ENCODE peak calls at places on chromosomes 6 and 20, in seven cellular contexts. One of them, this sample, is unnamed.

GRCh38 chr20:35564905-35565304 is 23.0 kb downstream of the ERGIC3 start:
- DNase-seq in GM23338: no peak
- DNase-seq in PC-9: no peak
- DNase-seq in hepatocyte: no peak
- DNase-seq in PC-3: no peak
- DNase-seq in HCT116: no peak
- DNase-seq in OCI-LY7: no peak
- DNase-seq in this sample: no peak

GRCh38 chr6:7758456-7758855 is 32.6 kb downstream of the BMP6 start:
- DNase-seq in OCI-LY7: no peak
- DNase-seq in GM23338: no peak
- DNase-seq in hepatocyte: no peak
- DNase-seq in HCT116: peak; percentile 7
- DNase-seq in PC-9: peak; percentile 74
- DNase-seq in PC-3: peak; percentile 91
- DNase-seq in this sample: peak; percentile 95

GRCh38 chr6:90169328-90169886 is 127.2 kb downstream of the BACH2 start:
- DNase-seq in GM23338: no peak
- DNase-seq in PC-3: no peak
- DNase-seq in PC-9: no peak
- DNase-seq in OCI-LY7: peak; percentile 23
- DNase-seq in hepatocyte: no peak
- DNase-seq in HCT116: no peak
- DNase-seq in this sample: peak; percentile 6

GRCh38 chr20:62583424-62583920 is 58.8 kb upstream of the SLCO4A1 start:
- DNase-seq in HCT116: no peak
- DNase-seq in OCI-LY7: no peak
- DNase-seq in PC-3: peak; percentile 19
- DNase-seq in GM23338: peak; percentile 52
- DNase-seq in PC-9: no peak
- DNase-seq in hepatocyte: peak; percentile 33
- DNase-seq in this sample: peak; percentile 42

GRCh38 chr6:157287247-157287850 is 36.0 kb downstream of the TMEM242 start:
- DNase-seq in OCI-LY7: no peak
- DNase-seq in PC-9: no peak
- DNase-seq in hepatocyte: no peak
- DNase-seq in HCT116: no peak
- DNase-seq in PC-3: no peak
- DNase-seq in GM23338: no peak
- DNase-seq in this sample: no peak

GRCh38 chr6:139372326-139373153 is 1.9 kb downstream of the CITED2 start:
- DNase-seq in hepatocyte: no peak
- DNase-seq in GM23338: no peak
- DNase-seq in OCI-LY7: no peak
- DNase-seq in PC-3: peak; percentile 10
- DNase-seq in PC-9: no peak
- DNase-seq in HCT116: no peak
- DNase-seq in this sample: peak; percentile 36

GRCh38 chr20:10427060-10427692 is 6.8 kb downstream of the MKKS start:
- DNase-seq in GM23338: peak; percentile 74
- DNase-seq in PC-3: peak; percentile 67
- DNase-seq in PC-9: peak; percentile 56
- DNase-seq in OCI-LY7: peak; percentile 52
- DNase-seq in hepatocyte: peak; percentile 76
- DNase-seq in HCT116: no peak
- DNase-seq in this sample: peak; percentile 86

GRCh38 chr20:12835999-12836398 is 172.8 kb upstream of the SPTLC3 start:
- DNase-seq in GM23338: no peak
- DNase-seq in HCT116: no peak
- DNase-seq in OCI-LY7: no peak
- DNase-seq in PC-9: no peak
- DNase-seq in PC-3: no peak
- DNase-seq in hepatocyte: peak; percentile 29
- DNase-seq in this sample: no peak

GRCh38 chr6:142380626-142381025 is 78.8 kb downstream of the ADGRG6 start:
- DNase-seq in hepatocyte: no peak
- DNase-seq in OCI-LY7: no peak
- DNase-seq in PC-9: no peak
- DNase-seq in PC-3: no peak
- DNase-seq in HCT116: no peak
- DNase-seq in GM23338: no peak
- DNase-seq in this sample: no peak

GRCh38 chr6:4314201-4314707 is 178.9 kb upstream of the ECI2 start:
- DNase-seq in hepatocyte: no peak
- DNase-seq in HCT116: no peak
- DNase-seq in PC-3: no peak
- DNase-seq in OCI-LY7: no peak
- DNase-seq in PC-9: no peak
- DNase-seq in GM23338: no peak
- DNase-seq in this sample: no peak

GRCh38 chr20:29409833-29410804 is 1847.3 kb upstream of the DEFB115 start:
- DNase-seq in HCT116: no peak
- DNase-seq in GM23338: no peak
- DNase-seq in hepatocyte: no peak
- DNase-seq in PC-3: no peak
- DNase-seq in PC-9: no peak
- DNase-seq in OCI-LY7: no peak
- DNase-seq in this sample: no peak

GRCh38 chr6:168118935-168119334 is 39.9 kb upstream of the FRMD1 start:
- DNase-seq in hepatocyte: no peak
- DNase-seq in GM23338: no peak
- DNase-seq in OCI-LY7: no peak
- DNase-seq in HCT116: no peak
- DNase-seq in PC-3: no peak
- DNase-seq in PC-9: no peak
- DNase-seq in this sample: no peak

GRCh38 chr6:16498957-16499356 is 260.6 kb downstream of the GMPR start:
- DNase-seq in HCT116: no peak
- DNase-seq in GM23338: no peak
- DNase-seq in PC-3: no peak
- DNase-seq in PC-9: no peak
- DNase-seq in hepatocyte: no peak
- DNase-seq in OCI-LY7: no peak
- DNase-seq in this sample: no peak

GRCh38 chr6:90860822-90861601 is 274.1 kb upstream of the MAP3K7 start:
- DNase-seq in PC-9: no peak
- DNase-seq in GM23338: no peak
- DNase-seq in PC-3: peak; percentile 10
- DNase-seq in HCT116: no peak
- DNase-seq in hepatocyte: no peak
- DNase-seq in OCI-LY7: peak; percentile 33
- DNase-seq in this sample: peak; percentile 18

GRCh38 chr6:17972978-17973622 is 14.3 kb downstream of the KIF13A start:
- DNase-seq in PC-9: no peak
- DNase-seq in hepatocyte: no peak
- DNase-seq in OCI-LY7: no peak
- DNase-seq in PC-3: no peak
- DNase-seq in GM23338: no peak
- DNase-seq in HCT116: no peak
- DNase-seq in this sample: no peak

GRCh38 chr6:90445533-90446108 is 141.3 kb downstream of the MAP3K7 start:
- DNase-seq in HCT116: no peak
- DNase-seq in OCI-LY7: no peak
- DNase-seq in PC-3: no peak
- DNase-seq in PC-9: no peak
- DNase-seq in hepatocyte: no peak
- DNase-seq in GM23338: no peak
- DNase-seq in this sample: no peak

GRCh38 chr6:6195080-6195479 is 125.4 kb downstream of the F13A1 start:
- DNase-seq in GM23338: no peak
- DNase-seq in OCI-LY7: no peak
- DNase-seq in HCT116: no peak
- DNase-seq in PC-9: no peak
- DNase-seq in PC-3: no peak
- DNase-seq in hepatocyte: no peak
- DNase-seq in this sample: no peak

GRCh38 chr20:22827916-22828315 is 207.2 kb upstream of the SSTR4 start:
- DNase-seq in HCT116: no peak
- DNase-seq in hepatocyte: peak; percentile 49
- DNase-seq in GM23338: no peak
- DNase-seq in PC-9: no peak
- DNase-seq in OCI-LY7: no peak
- DNase-seq in PC-3: peak; percentile 22
- DNase-seq in this sample: no peak
- H3K9me2 ChIP-seq in HCT116: no peaks in the 10 kb centered on the region
- H3K9me2 ChIP-seq in hepatocyte: no peaks in the 10 kb centered on the region
- H3K9me2 ChIP-seq in GM23338: no peaks in the 10 kb centered on the region
- H3K9me2 ChIP-seq in PC-9: no peaks in the 10 kb centered on the region
- H3K9me2 ChIP-seq in OCI-LY7: no peaks in the 10 kb centered on the region
- H3K9me2 ChIP-seq in PC-3: no peaks in the 10 kb centered on the region
- H3K9me2 ChIP-seq in this sample: no peaks in the 10 kb centered on the region

DNA sequence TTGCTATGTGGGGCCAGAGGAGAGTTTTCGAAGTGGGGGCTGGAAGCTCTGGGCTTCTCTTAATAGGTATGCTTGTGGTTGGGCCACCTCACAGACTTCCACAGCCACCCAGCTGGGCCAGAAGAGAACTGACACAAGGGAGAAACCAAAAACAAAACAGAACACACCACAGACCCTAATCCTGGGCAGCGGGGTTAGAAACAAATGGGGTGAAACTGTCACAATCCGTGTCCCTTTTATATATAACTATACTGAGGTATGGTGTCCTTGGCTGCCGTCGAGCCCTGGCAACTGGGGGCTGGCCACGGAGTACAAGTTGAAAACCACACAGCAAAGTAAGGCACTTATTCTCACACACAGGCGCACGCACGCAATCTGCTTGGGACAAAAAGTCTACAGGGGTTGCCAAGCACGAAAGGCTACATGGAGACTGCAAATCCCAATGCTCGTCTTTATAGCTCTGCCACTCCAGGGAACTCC is 78.3 kb downstream of the TRAM2 start:
- DNase-seq in HCT116: no peak
- DNase-seq in PC-3: no peak
- DNase-seq in PC-9: no peak
- DNase-seq in OCI-LY7: peak; percentile 77
- DNase-seq in hepatocyte: no peak
- DNase-seq in GM23338: no peak
- DNase-seq in this sample: no peak
- H3K9me2 ChIP-seq in HCT116: no peaks in the 10 kb centered on the region
- H3K9me2 ChIP-seq in PC-3: no peaks in the 10 kb centered on the region
- H3K9me2 ChIP-seq in PC-9: no peaks in the 10 kb centered on the region
- H3K9me2 ChIP-seq in OCI-LY7: no peaks in the 10 kb centered on the region
- H3K9me2 ChIP-seq in hepatocyte: no peaks in the 10 kb centered on the region
- H3K9me2 ChIP-seq in GM23338: no peaks in the 10 kb centered on the region
- H3K9me2 ChIP-seq in this sample: no peaks in the 10 kb centered on the region

GRCh38 chr6:10662742-10663141 is 31.7 kb downstream of the C6orf52 start:
- DNase-seq in PC-3: no peak
- DNase-seq in OCI-LY7: no peak
- DNase-seq in hepatocyte: no peak
- DNase-seq in PC-9: no peak
- DNase-seq in HCT116: no peak
- DNase-seq in GM23338: no peak
- DNase-seq in this sample: no peak

GRCh38 chr6:10655508-10656055 is 38.8 kb downstream of the C6orf52 start:
- DNase-seq in PC-9: no peak
- DNase-seq in GM23338: no peak
- DNase-seq in hepatocyte: no peak
- DNase-seq in HCT116: no peak
- DNase-seq in OCI-LY7: no peak
- DNase-seq in PC-3: no peak
- DNase-seq in this sample: no peak

GRCh38 chr6:10662207-10662606 is 32.2 kb downstream of the C6orf52 start:
- DNase-seq in GM23338: no peak
- DNase-seq in PC-9: no peak
- DNase-seq in HCT116: no peak
- DNase-seq in PC-3: no peak
- DNase-seq in hepatocyte: no peak
- DNase-seq in OCI-LY7: no peak
- DNase-seq in this sample: no peak

GRCh38 chr6:10658910-10659696 is 35.3 kb downstream of the C6orf52 start:
- DNase-seq in PC-9: no peak
- DNase-seq in OCI-LY7: no peak
- DNase-seq in PC-3: no peak
- DNase-seq in GM23338: peak; percentile 18
- DNase-seq in hepatocyte: peak; percentile 9
- DNase-seq in HCT116: no peak
- DNase-seq in this sample: no peak

DNA sequence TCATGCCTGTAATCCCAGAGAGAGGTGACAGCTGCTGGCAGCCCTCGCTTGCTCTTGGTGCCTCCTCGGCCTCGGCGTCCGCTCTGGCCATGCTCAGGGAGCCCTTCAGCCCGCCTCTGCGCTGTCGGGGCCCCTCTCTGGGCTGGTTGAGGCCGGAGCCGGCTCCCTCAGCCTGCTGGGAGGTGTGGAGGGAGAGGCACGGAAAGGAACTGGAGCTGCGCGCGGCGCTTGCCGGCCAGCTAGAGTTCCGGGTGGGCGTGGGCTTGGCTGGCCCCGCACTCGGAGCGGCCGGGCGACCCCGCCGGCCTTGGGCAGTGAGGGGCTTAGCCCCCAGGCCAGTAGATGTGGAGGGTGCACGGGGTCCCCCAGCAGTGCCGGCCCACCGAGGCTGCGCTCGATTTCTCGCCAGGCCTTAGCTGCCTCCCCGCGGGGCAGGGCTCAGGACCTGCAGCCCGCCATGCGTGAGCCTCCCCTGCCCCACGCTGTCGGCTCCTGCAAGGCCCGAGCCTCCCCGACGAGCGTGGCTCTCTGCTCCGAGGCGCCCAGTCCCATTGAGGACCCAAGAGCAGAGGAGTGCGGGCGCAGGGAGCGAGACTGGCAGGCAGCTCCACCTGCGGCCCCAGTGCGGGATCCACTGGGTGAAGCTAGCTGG is 34.6 kb downstream of the C6orf52 start:
- DNase-seq in PC-9: no peak
- DNase-seq in GM23338: peak; percentile 69
- DNase-seq in hepatocyte: peak; percentile 61
- DNase-seq in HCT116: no peak
- DNase-seq in OCI-LY7: no peak
- DNase-seq in PC-3: no peak
- DNase-seq in this sample: no peak
- H3K9me2 ChIP-seq in PC-9: no peaks in the 10 kb centered on the region
- H3K9me2 ChIP-seq in GM23338: peaks cover 16% of the 10 kb centered on the region
- H3K9me2 ChIP-seq in hepatocyte: no peaks in the 10 kb centered on the region
- H3K9me2 ChIP-seq in HCT116: no peaks in the 10 kb centered on the region
- H3K9me2 ChIP-seq in OCI-LY7: no peaks in the 10 kb centered on the region
- H3K9me2 ChIP-seq in PC-3: no peaks in the 10 kb centered on the region
- H3K9me2 ChIP-seq in this sample: no peaks in the 10 kb centered on the region

GRCh38 chr6:37131960-37132253 is 38.0 kb upstream of the PIM1 start:
- DNase-seq in PC-9: no peak
- DNase-seq in hepatocyte: no peak
- DNase-seq in PC-3: no peak
- DNase-seq in GM23338: no peak
- DNase-seq in OCI-LY7: no peak
- DNase-seq in HCT116: no peak
- DNase-seq in this sample: no peak

GRCh38 chr6:37134622-37135191 is 35.2 kb upstream of the PIM1 start:
- DNase-seq in PC-3: peak; percentile 97
- DNase-seq in hepatocyte: peak; percentile 71
- DNase-seq in HCT116: peak; percentile 79
- DNase-seq in OCI-LY7: no peak
- DNase-seq in GM23338: no peak
- DNase-seq in PC-9: peak; percentile 97
- DNase-seq in this sample: peak; percentile 98

GRCh38 chr6:37127961-37128862 is 41.7 kb upstream of the PIM1 start:
- DNase-seq in GM23338: peak; percentile 59
- DNase-seq in PC-3: peak; percentile 76
- DNase-seq in OCI-LY7: no peak
- DNase-seq in PC-9: peak; percentile 81
- DNase-seq in hepatocyte: peak; percentile 79
- DNase-seq in HCT116: no peak
- DNase-seq in this sample: peak; percentile 83

GRCh38 chr6:37130704-37131103 is 39.2 kb upstream of the PIM1 start:
- DNase-seq in GM23338: no peak
- DNase-seq in hepatocyte: peak; percentile 41
- DNase-seq in OCI-LY7: no peak
- DNase-seq in HCT116: no peak
- DNase-seq in PC-9: peak; percentile 80
- DNase-seq in PC-3: peak; percentile 50
- DNase-seq in this sample: peak; percentile 63

GRCh38 chr6:37131104-37131959 is 38.6 kb upstream of the PIM1 start:
- DNase-seq in OCI-LY7: no peak
- DNase-seq in PC-9: peak; percentile 73
- DNase-seq in HCT116: no peak
- DNase-seq in GM23338: no peak
- DNase-seq in PC-3: no peak
- DNase-seq in hepatocyte: peak; percentile 45
- DNase-seq in this sample: peak; percentile 17
- H3K9me2 ChIP-seq in OCI-LY7: no peaks in the 10 kb centered on the region
- H3K9me2 ChIP-seq in PC-9: no peaks in the 10 kb centered on the region
- H3K9me2 ChIP-seq in HCT116: no peaks in the 10 kb centered on the region
- H3K9me2 ChIP-seq in GM23338: no peaks in the 10 kb centered on the region
- H3K9me2 ChIP-seq in PC-3: no peaks in the 10 kb centered on the region
- H3K9me2 ChIP-seq in hepatocyte: no peaks in the 10 kb centered on the region
- H3K9me2 ChIP-seq in this sample: no peaks in the 10 kb centered on the region